ENCODE peak calls at places on chromosomes 6 and 20, in nine cellular contexts. Q, Y, T, B, E, C, S, Z and K are unnamed samples. For H3K9me3, the result is how much of the 10 kb centered on the place peaks cover.

GRCh38 chr6:150865406-150866146 is at the start of gene MTHFD1L:
- DNase-seq in C (peak), B (no peak), Q (peak), Y (peak), Z (peak), E (peak), T (peak), S (peak), K (peak)

GRCh38 chr20:37627060-37627766 is 66.6 kb upstream of the CTNNBL1 start:
- DNase-seq in T (no peak), B (no peak), S (peak), E (no peak), Z (no peak), Q (peak), Y (no peak), C (no peak), K (peak)

GRCh38 chr6:14567031-14567430 is 449.5 kb downstream of the CD83 start:
- DNase-seq in S (no peak), E (no peak), C (no peak), Q (no peak), Z (no peak), T (no peak), Y (no peak), B (no peak), K (no peak)

GRCh38 chr20:54200487-54201267 is 7.2 kb upstream of the PFDN4 start:
- DNase-seq in Y (no peak), B (no peak), S (no peak), T (no peak), Z (no peak), E (no peak), Q (no peak), C (no peak), K (no peak)

GRCh38 chr20:50136822-50137599 is 16.5 kb downstream of the PEDS1 start:
- DNase-seq in S (no peak), B (no peak), Z (no peak), E (no peak), C (no peak), T (no peak), Q (no peak), Y (no peak), K (peak)

GRCh38 chr6:168873266-168873665 is 380.4 kb downstream of the THBS2 start:
- DNase-seq in Q (no peak), B (no peak), Z (no peak), C (no peak), S (peak), T (no peak), Y (no peak), E (no peak), K (peak)

GRCh38 chr6:14121936-14122344 is 4.4 kb downstream of the CD83 start:
- DNase-seq in T (peak), B (no peak), Y (no peak), Q (peak), E (no peak), Z (no peak), C (peak), S (no peak), K (no peak)

GRCh38 chr6:19210849-19211590 is 626.1 kb upstream of the ID4 start:
- DNase-seq in B (no peak), C (no peak), Z (no peak), Y (no peak), T (no peak), Q (no peak), S (no peak), E (no peak), K (peak)

GRCh38 chr6:52909531-52909930 is at the start of gene GSTA3:
- DNase-seq in S (no peak), E (no peak), T (no peak), B (no peak), Y (no peak), C (no peak), Z (no peak), Q (peak), K (peak)

GRCh38 chr6:80932364-80932763 is 820.1 kb downstream of the TENT5A start:
- DNase-seq in C (no peak), Q (no peak), E (no peak), S (no peak), Z (no peak), B (no peak), Y (no peak), T (no peak), K (peak)
- H3K9me3 ChIP-seq in C (under half), Q (under half), E (under half), S (under half), Z (under half), B (under half), Y (under half), T (under half), K (under half)

GRCh38 chr6:32799168-32799567 is 17.6 kb downstream of the HLA-DOB start:
- DNase-seq in Q (no peak), Y (no peak), Z (no peak), T (no peak), E (no peak), S (no peak), B (no peak), C (no peak), K (no peak)

GRCh38 chr6:32799740-32800139 is 17.1 kb downstream of the HLA-DOB start:
- DNase-seq in S (no peak), B (no peak), Y (no peak), T (no peak), C (no peak), E (no peak), Z (no peak), Q (no peak), K (no peak)

GRCh38 chr6:32807020-32807580 is 9.7 kb downstream of the HLA-DOB start:
- DNase-seq in Q (no peak), S (no peak), E (no peak), Y (no peak), C (no peak), T (no peak), Z (no peak), B (no peak), K (no peak)

DNA sequence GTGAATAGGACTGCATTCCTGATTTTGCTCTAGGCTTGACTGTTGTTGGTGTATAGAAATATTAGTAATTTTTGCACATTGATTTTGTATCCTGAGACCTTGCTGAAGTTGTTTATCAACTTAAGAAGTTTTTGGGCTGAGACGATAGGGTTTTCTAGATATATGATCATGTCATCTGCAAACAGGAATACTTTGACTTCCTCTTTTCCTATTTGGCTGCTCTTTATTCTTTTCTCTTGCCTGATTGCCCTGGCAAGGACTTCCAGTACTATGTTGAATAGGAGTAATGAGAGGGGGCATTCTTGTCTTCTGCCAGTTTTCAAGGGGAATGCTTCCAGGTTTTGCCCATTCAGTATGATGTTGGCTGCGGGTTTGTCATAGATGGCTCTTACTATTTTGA is 13.4 kb downstream of the HLA-DOB start:
- DNase-seq in T (no peak), C (no peak), B (no peak), E (no peak), Q (no peak), Z (no peak), Y (no peak), S (no peak), K (no peak)
- H3K9me3 ChIP-seq in T (under half), C (under half), B (under half), E (under half), Q (under half), Z (under half), Y (under half), S (under half), K (under half)

DNA sequence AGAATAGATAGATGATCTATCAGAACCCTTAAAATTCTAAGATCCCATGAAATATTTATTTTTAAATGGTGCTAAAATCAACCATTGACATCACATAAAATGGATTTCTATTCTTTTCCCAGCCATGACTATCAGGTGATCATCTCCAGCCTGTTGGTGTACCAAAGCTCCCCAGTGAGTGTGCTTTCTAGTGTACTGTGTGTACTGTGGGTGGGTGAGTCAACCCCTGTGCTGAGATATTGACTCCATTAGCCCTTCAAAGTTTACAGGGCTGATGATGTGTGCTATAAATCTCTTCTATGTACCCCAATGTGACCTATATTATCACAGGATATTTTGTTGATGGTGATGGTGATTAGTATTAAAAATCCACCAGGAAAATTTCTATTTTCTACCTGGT is 344.6 kb downstream of the MMUT start:
- DNase-seq in E (no peak), Q (no peak), C (no peak), Z (no peak), S (no peak), B (no peak), Y (no peak), T (no peak), K (no peak)
- H3K9me3 ChIP-seq in E (under half), Q (under half), C (under half), Z (under half), S (under half), B (under half), Y (under half), T (under half), K (under half)

GRCh38 chr6:1984346-1984994 is 260.9 kb downstream of the GMDS start:
- DNase-seq in Z (no peak), Q (no peak), C (no peak), T (no peak), Y (no peak), B (no peak), E (no peak), S (peak), K (no peak)
- H3K9me3 ChIP-seq in Z (under half), Q (under half), C (under half), T (under half), Y (under half), B (under half), E (under half), S (under half), K (under half)

DNA sequence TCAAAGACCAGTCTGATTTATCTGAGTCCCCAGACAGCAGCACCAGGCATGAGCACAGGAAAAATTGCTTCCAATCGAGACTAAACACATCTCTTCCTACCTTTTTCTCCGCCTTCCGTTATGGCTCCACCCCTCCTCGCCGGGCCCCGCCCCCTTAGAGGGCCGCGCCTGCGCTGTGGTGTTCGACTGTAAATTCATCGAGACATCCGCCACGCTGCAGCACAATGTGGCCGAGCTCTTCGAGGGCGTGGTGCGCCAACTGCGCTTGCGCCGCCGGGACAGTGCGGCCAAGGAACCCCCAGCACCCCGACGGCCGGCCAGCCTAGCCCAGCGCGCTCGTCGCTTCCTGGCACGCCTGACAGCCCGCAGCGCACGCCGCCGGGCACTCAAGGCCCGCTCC is 8.9 kb downstream of the REM1 start:
- DNase-seq in B (no peak), E (peak), Q (no peak), Z (no peak), T (no peak), S (no peak), C (no peak), Y (no peak), K (peak)
- H3K9me3 ChIP-seq in B (under half), E (under half), Q (under half), Z (under half), T (under half), S (under half), C (under half), Y (under half), K (under half)

GRCh38 chr6:323730-324088 is 31.4 kb downstream of the DUSP22 start:
- DNase-seq in T (no peak), C (no peak), E (no peak), Q (no peak), Z (no peak), S (no peak), Y (no peak), B (no peak), K (no peak)

GRCh38 chr6:322205-322930 is 30.1 kb downstream of the DUSP22 start:
- DNase-seq in Y (no peak), S (no peak), Q (no peak), E (no peak), C (no peak), Z (peak), B (peak), T (peak), K (no peak)

GRCh38 chr6:324729-325125 is 32.4 kb downstream of the DUSP22 start:
- DNase-seq in B (no peak), C (peak), Q (no peak), T (peak), Z (no peak), E (no peak), Y (no peak), S (no peak), K (no peak)

GRCh38 chr6:322940-323729 is 30.8 kb downstream of the DUSP22 start:
- DNase-seq in Z (no peak), B (no peak), E (no peak), C (no peak), Y (no peak), T (peak), Q (no peak), S (no peak), K (no peak)

GRCh38 chr6:324116-324728 is 31.9 kb downstream of the DUSP22 start:
- DNase-seq in C (peak), Q (no peak), S (no peak), Z (no peak), B (no peak), E (no peak), T (peak), Y (no peak), K (no peak)
- H3K9me3 ChIP-seq in C (under half), Q (under half), S (under half), Z (under half), B (under half), E (under half), T (under half), Y (under half), K (under half)